ENCODE peak calls at places on chromosomes 1 and 21, in seven cellular contexts. One of them, this sample, is unnamed. For H3K4me1, the result is how much of the 10 kb centered on the place peaks cover.

GRCh38 chr1:31444725-31445448 is 31.9 kb downstream of the SERINC2 start:
- DNase-seq in OCI-LY7: no peak
- DNase-seq in right cardiac atrium: no peak
- DNase-seq in adipocyte: no peak
- DNase-seq in CD4-positive, CD25-positive, alpha-beta regulatory T cell: no peak
- DNase-seq in small intestine: peak
- DNase-seq in adrenal gland: peak
- DNase-seq in this sample: no peak

GRCh38 chr1:91583326-91583755 is 82.7 kb downstream of the CDC7 start:
- DNase-seq in right cardiac atrium: no peak
- DNase-seq in adrenal gland: no peak
- DNase-seq in CD4-positive, CD25-positive, alpha-beta regulatory T cell: no peak
- DNase-seq in adipocyte: peak
- DNase-seq in OCI-LY7: no peak
- DNase-seq in small intestine: no peak
- DNase-seq in this sample: no peak

GRCh38 chr21:46052703-46053651 is 44.9 kb upstream of the COL6A2 start:
- DNase-seq in adipocyte: peak
- DNase-seq in CD4-positive, CD25-positive, alpha-beta regulatory T cell: no peak
- DNase-seq in right cardiac atrium: no peak
- DNase-seq in small intestine: no peak
- DNase-seq in OCI-LY7: no peak
- DNase-seq in adrenal gland: no peak
- DNase-seq in this sample: no peak

GRCh38 chr1:6488602-6489382 is 2.7 kb downstream of the PLEKHG5 start:
- DNase-seq in CD4-positive, CD25-positive, alpha-beta regulatory T cell: no peak
- DNase-seq in OCI-LY7: no peak
- DNase-seq in right cardiac atrium: no peak
- DNase-seq in adipocyte: no peak
- DNase-seq in small intestine: peak
- DNase-seq in adrenal gland: no peak
- DNase-seq in this sample: no peak

GRCh38 chr1:233319272-233319671 is 8.3 kb upstream of the MAP3K21 start:
- DNase-seq in right cardiac atrium: no peak
- DNase-seq in CD4-positive, CD25-positive, alpha-beta regulatory T cell: no peak
- DNase-seq in adipocyte: no peak
- DNase-seq in small intestine: no peak
- DNase-seq in OCI-LY7: peak
- DNase-seq in adrenal gland: no peak
- DNase-seq in this sample: no peak

GRCh38 chr1:229714964-229715603 is 89.0 kb downstream of the URB2 start:
- DNase-seq in right cardiac atrium: no peak
- DNase-seq in small intestine: peak
- DNase-seq in adrenal gland: peak
- DNase-seq in adipocyte: peak
- DNase-seq in CD4-positive, CD25-positive, alpha-beta regulatory T cell: peak
- DNase-seq in OCI-LY7: peak
- DNase-seq in this sample: peak

GRCh38 chr1:68600049-68600661 is 103.3 kb upstream of the DEPDC1 start:
- DNase-seq in OCI-LY7: peak
- DNase-seq in adrenal gland: peak
- DNase-seq in adipocyte: peak
- DNase-seq in small intestine: no peak
- DNase-seq in right cardiac atrium: no peak
- DNase-seq in CD4-positive, CD25-positive, alpha-beta regulatory T cell: no peak
- DNase-seq in this sample: no peak

GRCh38 chr1:159439422-159439821 is at the start of gene OR10J1:
- DNase-seq in OCI-LY7: no peak
- DNase-seq in adrenal gland: no peak
- DNase-seq in CD4-positive, CD25-positive, alpha-beta regulatory T cell: no peak
- DNase-seq in right cardiac atrium: no peak
- DNase-seq in small intestine: no peak
- DNase-seq in adipocyte: no peak
- DNase-seq in this sample: no peak

GRCh38 chr1:179754031-179754624 is 11.0 kb downstream of the FAM163A start:
- DNase-seq in adrenal gland: peak
- DNase-seq in CD4-positive, CD25-positive, alpha-beta regulatory T cell: no peak
- DNase-seq in OCI-LY7: no peak
- DNase-seq in small intestine: no peak
- DNase-seq in right cardiac atrium: no peak
- DNase-seq in adipocyte: peak
- DNase-seq in this sample: no peak

GRCh38 chr1:225962440-225962975 is 21.5 kb upstream of the LEFTY2 start:
- DNase-seq in CD4-positive, CD25-positive, alpha-beta regulatory T cell: peak
- DNase-seq in right cardiac atrium: peak
- DNase-seq in OCI-LY7: peak
- DNase-seq in adrenal gland: no peak
- DNase-seq in adipocyte: peak
- DNase-seq in small intestine: peak
- DNase-seq in this sample: peak

GRCh38 chr21:42406201-42406601 is 2.5 kb downstream of the UBASH3A start:
- DNase-seq in CD4-positive, CD25-positive, alpha-beta regulatory T cell: peak
- DNase-seq in adrenal gland: no peak
- DNase-seq in OCI-LY7: peak
- DNase-seq in adipocyte: no peak
- DNase-seq in right cardiac atrium: no peak
- DNase-seq in small intestine: peak
- DNase-seq in this sample: peak

GRCh38 chr1:184757891-184758290 is 3.2 kb upstream of the EDEM3 start:
- DNase-seq in OCI-LY7: no peak
- DNase-seq in small intestine: no peak
- DNase-seq in adipocyte: no peak
- DNase-seq in right cardiac atrium: no peak
- DNase-seq in CD4-positive, CD25-positive, alpha-beta regulatory T cell: no peak
- DNase-seq in adrenal gland: no peak
- DNase-seq in this sample: no peak

GRCh38 chr1:147603986-147604385 is 62.7 kb downstream of the BCL9 start:
- DNase-seq in right cardiac atrium: no peak
- DNase-seq in adipocyte: no peak
- DNase-seq in small intestine: no peak
- DNase-seq in CD4-positive, CD25-positive, alpha-beta regulatory T cell: no peak
- DNase-seq in OCI-LY7: no peak
- DNase-seq in adrenal gland: no peak
- DNase-seq in this sample: no peak

GRCh38 chr1:3180915-3181314 is 111.9 kb downstream of the PRDM16 start:
- DNase-seq in right cardiac atrium: no peak
- DNase-seq in small intestine: no peak
- DNase-seq in adrenal gland: no peak
- DNase-seq in CD4-positive, CD25-positive, alpha-beta regulatory T cell: no peak
- DNase-seq in adipocyte: no peak
- DNase-seq in OCI-LY7: no peak
- DNase-seq in this sample: no peak

GRCh38 chr1:169680377-169681019 is 30.9 kb downstream of the SELL start:
- DNase-seq in adrenal gland: no peak
- DNase-seq in CD4-positive, CD25-positive, alpha-beta regulatory T cell: no peak
- DNase-seq in small intestine: no peak
- DNase-seq in right cardiac atrium: no peak
- DNase-seq in OCI-LY7: peak
- DNase-seq in adipocyte: no peak
- DNase-seq in this sample: no peak

GRCh38 chr1:215636258-215636965 is 69.3 kb downstream of the KCTD3 start:
- DNase-seq in OCI-LY7: no peak
- DNase-seq in right cardiac atrium: peak
- DNase-seq in small intestine: peak
- DNase-seq in adrenal gland: no peak
- DNase-seq in CD4-positive, CD25-positive, alpha-beta regulatory T cell: no peak
- DNase-seq in adipocyte: peak
- DNase-seq in this sample: no peak

GRCh38 chr21:27275294-27275927 is 308.5 kb upstream of the ADAMTS5 start:
- DNase-seq in adipocyte: peak
- DNase-seq in OCI-LY7: no peak
- DNase-seq in small intestine: no peak
- DNase-seq in right cardiac atrium: no peak
- DNase-seq in adrenal gland: no peak
- DNase-seq in CD4-positive, CD25-positive, alpha-beta regulatory T cell: no peak
- DNase-seq in this sample: no peak

GRCh38 chr1:7401814-7402547 is 369.1 kb upstream of the VAMP3 start:
- DNase-seq in CD4-positive, CD25-positive, alpha-beta regulatory T cell: no peak
- DNase-seq in OCI-LY7: no peak
- DNase-seq in adrenal gland: peak
- DNase-seq in small intestine: peak
- DNase-seq in right cardiac atrium: no peak
- DNase-seq in adipocyte: peak
- DNase-seq in this sample: no peak

GRCh38 chr1:25169610-25170009 is 62.7 kb downstream of the SYF2 start:
- DNase-seq in adipocyte: no peak
- DNase-seq in CD4-positive, CD25-positive, alpha-beta regulatory T cell: no peak
- DNase-seq in OCI-LY7: no peak
- DNase-seq in small intestine: peak
- DNase-seq in right cardiac atrium: no peak
- DNase-seq in adrenal gland: no peak
- DNase-seq in this sample: no peak
- H3K4me1 ChIP-seq in adipocyte: under half
- H3K4me1 ChIP-seq in CD4-positive, CD25-positive, alpha-beta regulatory T cell: under half
- H3K4me1 ChIP-seq in OCI-LY7: under half
- H3K4me1 ChIP-seq in small intestine: under half
- H3K4me1 ChIP-seq in right cardiac atrium: under half
- H3K4me1 ChIP-seq in adrenal gland: under half
- H3K4me1 ChIP-seq in this sample: under half

GRCh38 chr1:110608247-110608646 is 2.1 kb upstream of the KCNA2 start:
- DNase-seq in adipocyte: no peak
- DNase-seq in adrenal gland: no peak
- DNase-seq in CD4-positive, CD25-positive, alpha-beta regulatory T cell: no peak
- DNase-seq in OCI-LY7: no peak
- DNase-seq in right cardiac atrium: no peak
- DNase-seq in small intestine: no peak
- DNase-seq in this sample: no peak
- H3K4me3 ChIP-seq in adipocyte: no peak
- H3K4me3 ChIP-seq in adrenal gland: no peak
- H3K4me3 ChIP-seq in CD4-positive, CD25-positive, alpha-beta regulatory T cell: no peak
- H3K4me3 ChIP-seq in OCI-LY7: no peak
- H3K4me3 ChIP-seq in right cardiac atrium: no peak
- H3K4me3 ChIP-seq in small intestine: no peak
- H3K4me3 ChIP-seq in this sample: no peak

DNA sequence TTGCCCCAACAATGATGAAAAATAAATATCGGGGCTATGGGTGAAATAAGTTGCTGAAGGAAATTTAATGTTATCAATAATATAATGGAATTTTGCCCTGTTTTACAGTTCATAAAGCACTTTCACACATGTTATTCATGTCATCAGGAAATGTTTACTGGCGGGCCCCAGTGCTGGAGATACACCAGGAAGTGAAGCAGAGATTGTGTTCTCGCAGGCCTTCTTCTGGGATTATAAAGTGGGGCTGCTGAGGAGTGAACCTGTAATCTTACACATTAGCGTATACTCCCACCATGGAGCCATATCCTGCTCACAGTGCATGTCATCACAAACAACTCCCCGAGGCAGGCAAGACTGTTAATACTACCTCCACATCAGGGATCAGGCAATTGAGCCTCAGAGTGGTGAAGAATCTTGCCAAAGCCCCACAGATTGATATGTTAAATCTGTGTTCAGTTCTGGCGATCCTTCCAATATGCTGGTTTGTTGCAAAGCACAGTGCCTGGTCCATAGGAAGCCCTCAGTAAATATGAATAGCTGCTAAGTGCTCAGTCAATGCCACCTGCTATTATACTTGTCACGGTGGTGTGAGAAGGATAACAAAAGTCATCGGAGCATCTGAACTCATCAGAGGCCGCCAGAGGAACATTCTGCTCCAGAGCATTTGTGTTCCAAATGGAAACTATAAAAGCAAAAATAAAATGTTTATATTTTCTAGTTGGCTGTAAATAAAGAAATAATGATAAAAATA is 104.4 kb upstream of the UBE2U start:
- DNase-seq in OCI-LY7: no peak
- DNase-seq in adrenal gland: no peak
- DNase-seq in small intestine: no peak
- DNase-seq in CD4-positive, CD25-positive, alpha-beta regulatory T cell: no peak
- DNase-seq in right cardiac atrium: no peak
- DNase-seq in adipocyte: no peak
- DNase-seq in this sample: no peak
- H3K4me1 ChIP-seq in OCI-LY7: under half
- H3K4me1 ChIP-seq in adrenal gland: under half
- H3K4me1 ChIP-seq in small intestine: under half
- H3K4me1 ChIP-seq in CD4-positive, CD25-positive, alpha-beta regulatory T cell: under half
- H3K4me1 ChIP-seq in right cardiac atrium: under half
- H3K4me1 ChIP-seq in adipocyte: under half
- H3K4me1 ChIP-seq in this sample: under half

GRCh38 chr1:23902611-23903278 is 10.4 kb downstream of the CNR2 start:
- DNase-seq in small intestine: no peak
- DNase-seq in adipocyte: peak
- DNase-seq in right cardiac atrium: no peak
- DNase-seq in adrenal gland: no peak
- DNase-seq in OCI-LY7: no peak
- DNase-seq in CD4-positive, CD25-positive, alpha-beta regulatory T cell: no peak
- DNase-seq in this sample: no peak
- H3K4me3 ChIP-seq in small intestine: peak
- H3K4me3 ChIP-seq in adipocyte: peak
- H3K4me3 ChIP-seq in right cardiac atrium: peak
- H3K4me3 ChIP-seq in adrenal gland: peak
- H3K4me3 ChIP-seq in OCI-LY7: no peak
- H3K4me3 ChIP-seq in CD4-positive, CD25-positive, alpha-beta regulatory T cell: no peak
- H3K4me3 ChIP-seq in this sample: no peak

GRCh38 chr1:223551610-223552009 is 113.9 kb downstream of the CAPN8 start:
- DNase-seq in small intestine: no peak
- DNase-seq in adrenal gland: no peak
- DNase-seq in adipocyte: no peak
- DNase-seq in OCI-LY7: no peak
- DNase-seq in CD4-positive, CD25-positive, alpha-beta regulatory T cell: no peak
- DNase-seq in right cardiac atrium: no peak
- DNase-seq in this sample: no peak

GRCh38 chr1:223557125-223557465 is 108.4 kb downstream of the CAPN8 start:
- DNase-seq in small intestine: no peak
- DNase-seq in CD4-positive, CD25-positive, alpha-beta regulatory T cell: no peak
- DNase-seq in right cardiac atrium: no peak
- DNase-seq in adrenal gland: no peak
- DNase-seq in OCI-LY7: no peak
- DNase-seq in adipocyte: no peak
- DNase-seq in this sample: no peak

GRCh38 chr1:223553957-223554356 is 111.5 kb downstream of the CAPN8 start:
- DNase-seq in small intestine: no peak
- DNase-seq in OCI-LY7: no peak
- DNase-seq in right cardiac atrium: no peak
- DNase-seq in adrenal gland: no peak
- DNase-seq in adipocyte: no peak
- DNase-seq in CD4-positive, CD25-positive, alpha-beta regulatory T cell: no peak
- DNase-seq in this sample: no peak

GRCh38 chr1:223558512-223558911 is 107.0 kb downstream of the CAPN8 start:
- DNase-seq in CD4-positive, CD25-positive, alpha-beta regulatory T cell: no peak
- DNase-seq in small intestine: no peak
- DNase-seq in adrenal gland: no peak
- DNase-seq in adipocyte: no peak
- DNase-seq in right cardiac atrium: no peak
- DNase-seq in OCI-LY7: no peak
- DNase-seq in this sample: no peak

DNA sequence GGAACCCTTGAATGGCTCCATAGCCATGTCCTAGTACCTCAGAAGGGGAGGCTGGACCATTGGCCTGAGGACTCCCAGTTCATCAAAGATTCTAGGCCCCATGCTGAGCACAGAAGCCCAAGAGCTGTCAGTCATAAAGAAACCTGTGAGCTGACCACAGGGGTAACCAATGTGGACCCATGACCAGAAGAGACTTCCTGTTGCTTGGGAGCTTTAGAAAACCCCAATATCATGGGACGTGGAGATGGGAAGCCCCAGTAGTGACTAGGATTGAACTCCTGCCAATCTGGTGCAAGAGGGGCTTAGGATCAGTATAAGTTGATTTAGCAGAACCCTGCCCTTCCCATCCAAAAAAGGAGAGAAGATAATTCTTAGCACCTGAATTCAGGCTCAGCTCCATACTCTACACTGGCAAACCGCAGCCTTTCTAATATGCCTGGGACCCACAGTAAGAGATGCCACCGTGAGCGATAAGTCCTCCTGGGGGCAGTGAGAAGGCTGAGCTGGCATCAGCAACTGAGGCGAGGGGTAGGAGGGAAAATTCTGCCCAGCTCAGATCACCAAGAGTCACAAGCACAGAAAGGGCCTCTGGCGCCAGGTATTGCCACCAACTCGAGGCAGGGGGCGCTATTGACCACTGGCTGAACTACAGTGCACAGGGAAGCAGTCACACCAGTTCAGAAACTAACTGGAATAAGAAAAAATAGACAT is 108.9 kb downstream of the CAPN8 start:
- DNase-seq in OCI-LY7: peak
- DNase-seq in right cardiac atrium: no peak
- DNase-seq in CD4-positive, CD25-positive, alpha-beta regulatory T cell: no peak
- DNase-seq in small intestine: peak
- DNase-seq in adrenal gland: peak
- DNase-seq in adipocyte: peak
- DNase-seq in this sample: no peak
- H3K4me1 ChIP-seq in OCI-LY7: under half
- H3K4me1 ChIP-seq in right cardiac atrium: under half
- H3K4me1 ChIP-seq in CD4-positive, CD25-positive, alpha-beta regulatory T cell: under half
- H3K4me1 ChIP-seq in small intestine: under half
- H3K4me1 ChIP-seq in adrenal gland: under half
- H3K4me1 ChIP-seq in adipocyte: under half
- H3K4me1 ChIP-seq in this sample: under half

This sample was measured in naive thymus-derived CD4-positive, alpha-beta T cell.